ENCODE peak calls at places on chromosomes 11 and 22, in seven cellular contexts. Z is nephron progenitor cell; T is activated CD4-positive, alpha-beta memory T cell treated with anti-CD3 and anti-CD28 coated beads, Interleukin-2, amount 10 ng/mL, durations not matched to agents 7 days and 5 days; L is AG09309; A is DMS53; O is NCI-H1436; E is cardiac muscle cell. Y is an unnamed sample.

GRCh38 chr11:45071232-45071631 is 75.2 kb upstream of the PRDM11 start:
- DNase-seq in A (no peak), O (no peak), L (no peak), T (no peak), Z (no peak), E (no peak), Y (no peak)

GRCh38 chr22:23509571-23510302 is 70.4 kb downstream of the IGLL1 start:
- DNase-seq in Z (no peak), T (no peak), L (no peak), E (peak), O (peak), A (no peak), Y (peak)

GRCh38 chr11:58024601-58025091 is 965 bp downstream of the OR9Q1 start:
- DNase-seq in Z (peak), L (no peak), E (peak), O (no peak), T (no peak), A (no peak), Y (no peak)

GRCh38 chr11:116981216-116981887 is 116.9 kb downstream of the SIK3 start:
- DNase-seq in E (no peak), O (no peak), L (no peak), Z (no peak), A (no peak), T (no peak), Y (no peak)

GRCh38 chr11:70696076-70696475 is 297.7 kb downstream of the CTTN start:
- DNase-seq in L (no peak), T (no peak), A (no peak), Z (no peak), E (no peak), O (no peak), Y (no peak)

GRCh38 chr11:23540101-23540561 is 679.9 kb upstream of the CCDC179 start:
- DNase-seq in L (no peak), A (peak), O (no peak), E (peak), Z (peak), T (no peak), Y (peak)

GRCh38 chr11:12187399-12187798 is 77.0 kb downstream of the MICAL2 start:
- DNase-seq in E (peak), O (no peak), T (peak), L (no peak), Z (no peak), A (no peak), Y (no peak)

GRCh38 chr22:46017166-46017565 is 40.2 kb upstream of the WNT7B start:
- DNase-seq in L (no peak), Z (no peak), A (no peak), T (no peak), O (no peak), E (no peak), Y (no peak)

GRCh38 chr11:84413547-84413946 is 1127.4 kb upstream of the CCDC90B start:
- DNase-seq in E (no peak), Z (no peak), O (no peak), A (no peak), L (no peak), T (no peak), Y (no peak)

GRCh38 chr22:41638124-41638523 is 17.0 kb downstream of the XRCC6 start:
- DNase-seq in E (no peak), Z (no peak), O (no peak), T (no peak), L (no peak), A (peak), Y (no peak)

GRCh38 chr11:61701298-61701993 is 21.3 kb downstream of the DAGLA start:
- DNase-seq in A (peak), T (no peak), L (no peak), E (peak), Z (peak), O (peak), Y (no peak)

GRCh38 chr11:93936416-93936815 is 84.7 kb upstream of the HEPHL1 start:
- DNase-seq in T (no peak), O (peak), L (no peak), A (peak), E (no peak), Z (peak), Y (no peak)

GRCh38 chr11:69092263-69092662 is 43.5 kb downstream of the TPCN2 start:
- DNase-seq in T (no peak), O (no peak), E (no peak), L (no peak), Z (no peak), A (no peak), Y (no peak)

GRCh38 chr11:69312418-69313399 is 18.8 kb downstream of the MYEOV start:
- DNase-seq in L (no peak), E (no peak), O (no peak), A (no peak), Z (no peak), T (no peak), Y (no peak)

GRCh38 chr11:19853901-19854300 is 141.3 kb downstream of the NAV2 start:
- DNase-seq in A (no peak), T (no peak), Z (no peak), O (no peak), E (no peak), L (no peak), Y (no peak)

GRCh38 chr11:1772270-1773130 is 8.8 kb upstream of the CTSD start:
- DNase-seq in T (peak), A (peak), Z (no peak), E (no peak), L (peak), O (no peak), Y (no peak)

GRCh38 chr11:112523477-112523876 is 262.8 kb upstream of the PLET1 start:
- DNase-seq in Z (peak), E (peak), L (no peak), A (no peak), T (no peak), O (no peak), Y (peak)

GRCh38 chr11:93783362-93783761 is 720 bp upstream of the MED17 start:
- DNase-seq in O (no peak), L (no peak), A (no peak), T (no peak), E (no peak), Z (no peak), Y (no peak)

GRCh38 chr11:11261629-11262028 is 91.4 kb downstream of the CSNK2A3 start:
- DNase-seq in E (no peak), T (no peak), L (no peak), A (no peak), Z (no peak), O (peak), Y (no peak)

GRCh38 chr11:69799582-69799981 is 19.6 kb downstream of the FGF3 start:
- DNase-seq in Z (no peak), E (no peak), A (peak), T (no peak), O (no peak), L (no peak), Y (no peak)

GRCh38 chr11:35343033-35343598 is 76.2 kb downstream of the SLC1A2 start:
- DNase-seq in E (no peak), L (no peak), T (peak), O (no peak), A (no peak), Z (no peak), Y (no peak)

GRCh38 chr11:32892355-32893090 is at the start of gene QSER1:
- DNase-seq in Z (peak), E (peak), L (no peak), O (peak), T (peak), A (peak), Y (peak)

GRCh38 chr11:68735125-68735524 is 16.2 kb downstream of the TESMIN start:
- DNase-seq in A (no peak), O (no peak), T (no peak), L (no peak), E (no peak), Z (no peak), Y (no peak)

GRCh38 chr11:47336595-47336994 is 15.9 kb downstream of the MYBPC3 start:
- DNase-seq in O (no peak), L (no peak), Z (no peak), E (no peak), T (no peak), A (no peak), Y (no peak)

GRCh38 chr11:65489061-65489705 is 9.7 kb upstream of the MALAT1 start:
- DNase-seq in T (no peak), L (no peak), Z (peak), A (no peak), E (peak), O (no peak), Y (peak)

GRCh38 chr11:18408558-18409242 is 3.4 kb upstream of the LDHC start:
- DNase-seq in Z (no peak), O (no peak), E (no peak), L (no peak), A (no peak), T (no peak), Y (no peak)

GRCh38 chr11:63023851-63024648 is 8.4 kb upstream of the SLC22A8 start:
- DNase-seq in E (peak), L (peak), Z (peak), O (peak), A (peak), T (peak), Y (peak)

GRCh38 chr11:119028346-119029068 is 2.2 kb downstream of the SLC37A4 start:
- DNase-seq in O (no peak), E (no peak), Z (no peak), T (no peak), L (no peak), A (no peak), Y (no peak)